ENCODE peak calls at places on chromosome 12, in ten cellular contexts. One of them, this sample, is unnamed.

GRCh38 chr12:108364879-108365278 is 25.8 kb upstream of the CMKLR1 start:
- DNase-seq in A673: no peak
- DNase-seq in iPS-NIHi11: no peak
- DNase-seq in heart left ventricle: no peak
- DNase-seq in Calu3: no peak
- DNase-seq in neural progenitor cell: no peak
- DNase-seq in SK-MEL-5: no peak
- DNase-seq in memory B cell: no peak
- DNase-seq in lung: no peak
- DNase-seq in Daoy: no peak
- DNase-seq in this sample: no peak

GRCh38 chr12:45586486-45586885 is 143.0 kb upstream of the ARID2 start:
- DNase-seq in SK-MEL-5: no peak
- DNase-seq in heart left ventricle: no peak
- DNase-seq in neural progenitor cell: no peak
- DNase-seq in lung: no peak
- DNase-seq in A673: no peak
- DNase-seq in memory B cell: no peak
- DNase-seq in Daoy: no peak
- DNase-seq in iPS-NIHi11: no peak
- DNase-seq in Calu3: no peak
- DNase-seq in this sample: no peak

GRCh38 chr12:66776974-66777373 is 98.1 kb upstream of the GRIP1 start:
- DNase-seq in neural progenitor cell: no peak
- DNase-seq in memory B cell: no peak
- DNase-seq in A673: no peak
- DNase-seq in Daoy: no peak
- DNase-seq in heart left ventricle: no peak
- DNase-seq in SK-MEL-5: no peak
- DNase-seq in iPS-NIHi11: no peak
- DNase-seq in lung: no peak
- DNase-seq in Calu3: no peak
- DNase-seq in this sample: no peak

GRCh38 chr12:41439134-41439533 is 251.0 kb downstream of the PDZRN4 start:
- DNase-seq in Calu3: no peak
- DNase-seq in Daoy: no peak
- DNase-seq in SK-MEL-5: no peak
- DNase-seq in memory B cell: no peak
- DNase-seq in A673: no peak
- DNase-seq in neural progenitor cell: no peak
- DNase-seq in iPS-NIHi11: no peak
- DNase-seq in lung: no peak
- DNase-seq in heart left ventricle: no peak
- DNase-seq in this sample: no peak

GRCh38 chr12:92030618-92031017 is 115.0 kb downstream of the BTG1 start:
- DNase-seq in A673: no peak
- DNase-seq in lung: peak
- DNase-seq in Daoy: no peak
- DNase-seq in SK-MEL-5: no peak
- DNase-seq in Calu3: no peak
- DNase-seq in memory B cell: peak
- DNase-seq in neural progenitor cell: no peak
- DNase-seq in iPS-NIHi11: no peak
- DNase-seq in heart left ventricle: peak
- DNase-seq in this sample: peak

GRCh38 chr12:122064034-122064777 is 14.3 kb upstream of the MLXIP start:
- DNase-seq in A673: peak
- DNase-seq in SK-MEL-5: peak
- DNase-seq in iPS-NIHi11: peak
- DNase-seq in Daoy: peak
- DNase-seq in lung: peak
- DNase-seq in Calu3: peak
- DNase-seq in heart left ventricle: peak
- DNase-seq in memory B cell: no peak
- DNase-seq in neural progenitor cell: peak
- DNase-seq in this sample: peak

GRCh38 chr12:12364787-12365441 is 8.0 kb downstream of the BORCS5 start:
- DNase-seq in SK-MEL-5: no peak
- DNase-seq in lung: no peak
- DNase-seq in Calu3: no peak
- DNase-seq in memory B cell: no peak
- DNase-seq in A673: no peak
- DNase-seq in iPS-NIHi11: no peak
- DNase-seq in heart left ventricle: no peak
- DNase-seq in neural progenitor cell: no peak
- DNase-seq in Daoy: no peak
- DNase-seq in this sample: no peak

GRCh38 chr12:41795910-41796309 is 348.8 kb downstream of the GXYLT1 start:
- DNase-seq in Daoy: peak
- DNase-seq in neural progenitor cell: peak
- DNase-seq in memory B cell: no peak
- DNase-seq in A673: peak
- DNase-seq in SK-MEL-5: peak
- DNase-seq in lung: no peak
- DNase-seq in iPS-NIHi11: peak
- DNase-seq in Calu3: no peak
- DNase-seq in heart left ventricle: no peak
- DNase-seq in this sample: no peak

GRCh38 chr12:24352363-24352762 is 402.9 kb upstream of the SOX5 start:
- DNase-seq in lung: no peak
- DNase-seq in memory B cell: no peak
- DNase-seq in neural progenitor cell: no peak
- DNase-seq in A673: no peak
- DNase-seq in heart left ventricle: no peak
- DNase-seq in SK-MEL-5: no peak
- DNase-seq in Calu3: no peak
- DNase-seq in iPS-NIHi11: no peak
- DNase-seq in Daoy: no peak
- DNase-seq in this sample: no peak

GRCh38 chr12:67676624-67677023 is 28.1 kb downstream of the DYRK2 start:
- DNase-seq in SK-MEL-5: no peak
- DNase-seq in Daoy: peak
- DNase-seq in Calu3: no peak
- DNase-seq in memory B cell: no peak
- DNase-seq in A673: no peak
- DNase-seq in iPS-NIHi11: no peak
- DNase-seq in heart left ventricle: no peak
- DNase-seq in lung: no peak
- DNase-seq in neural progenitor cell: no peak
- DNase-seq in this sample: no peak

GRCh38 chr12:12190087-12190809 is 76.6 kb downstream of the LRP6 start:
- DNase-seq in Daoy: no peak
- DNase-seq in SK-MEL-5: no peak
- DNase-seq in neural progenitor cell: no peak
- DNase-seq in iPS-NIHi11: no peak
- DNase-seq in lung: no peak
- DNase-seq in Calu3: no peak
- DNase-seq in heart left ventricle: no peak
- DNase-seq in memory B cell: no peak
- DNase-seq in A673: no peak
- DNase-seq in this sample: no peak

GRCh38 chr12:28622416-28622815 is 432.2 kb downstream of the CCDC91 start:
- DNase-seq in heart left ventricle: no peak
- DNase-seq in memory B cell: no peak
- DNase-seq in SK-MEL-5: peak
- DNase-seq in neural progenitor cell: no peak
- DNase-seq in A673: peak
- DNase-seq in lung: no peak
- DNase-seq in iPS-NIHi11: no peak
- DNase-seq in Calu3: no peak
- DNase-seq in Daoy: no peak
- DNase-seq in this sample: no peak

GRCh38 chr12:29133680-29134079 is 15.4 kb upstream of the FAR2 start:
- DNase-seq in Daoy: no peak
- DNase-seq in A673: no peak
- DNase-seq in iPS-NIHi11: no peak
- DNase-seq in heart left ventricle: no peak
- DNase-seq in lung: no peak
- DNase-seq in Calu3: no peak
- DNase-seq in memory B cell: no peak
- DNase-seq in SK-MEL-5: no peak
- DNase-seq in neural progenitor cell: no peak
- DNase-seq in this sample: no peak

This sample was measured in tibial artery.